ENCODE peak calls at places on chromosome 22, in seven cellular contexts. Q is HL-60, J is BJ, E is stomach, C is HepG2, N is fibroblast of pulmonary artery, O is GM12864. X is an unnamed sample.

GRCh38 chr22:36977401-36977861 is 41.8 kb downstream of the TST start:
- DNase-seq in Q (no peak), J (no peak), E (peak), C (peak), N (no peak), O (peak), X (peak)

GRCh38 chr22:45036154-45036553 is 26.3 kb upstream of the PHF21B start:
- DNase-seq in Q (no peak), J (no peak), E (no peak), C (no peak), N (peak), O (no peak), X (no peak)

GRCh38 chr22:27800250-27801131 is 1.1 kb downstream of the MN1 start:
- DNase-seq in Q (no peak), J (no peak), E (no peak), C (no peak), N (peak), O (no peak), X (no peak)

GRCh38 chr22:43181321-43182076 is 5.4 kb downstream of the TTLL12 start:
- DNase-seq in Q (no peak), J (no peak), E (no peak), C (no peak), N (no peak), O (no peak), X (no peak)

GRCh38 chr22:19932367-19933206 is 9.0 kb upstream of the COMT start:
- DNase-seq in Q (no peak), J (no peak), E (peak), C (no peak), N (no peak), O (no peak), X (no peak)

GRCh38 chr22:41963453-41964105 is 5.7 kb upstream of the SEPTIN3 start:
- DNase-seq in Q (no peak), J (no peak), E (peak), C (no peak), N (peak), O (no peak), X (no peak)

GRCh38 chr22:46053563-46054090 is 76.7 kb upstream of the WNT7B start:
- DNase-seq in Q (no peak), J (no peak), E (peak), C (no peak), N (peak), O (no peak), X (no peak)

GRCh38 chr22:41094036-41094435 is 1.6 kb downstream of the EP300 start:
- DNase-seq in Q (no peak), J (no peak), E (no peak), C (peak), N (peak), O (no peak), X (peak)

GRCh38 chr22:26479792-26480610 is 3.6 kb downstream of the HPS4 start:
- DNase-seq in Q (no peak), J (no peak), E (no peak), C (peak), N (no peak), O (no peak), X (no peak)

GRCh38 chr22:43817402-43817801 is 5.3 kb upstream of the EFCAB6 start:
- DNase-seq in Q (no peak), J (no peak), E (no peak), C (no peak), N (no peak), O (no peak), X (no peak)

GRCh38 chr22:47124946-47125345 is 362.5 kb downstream of the TBC1D22A start:
- DNase-seq in Q (no peak), J (no peak), E (no peak), C (no peak), N (no peak), O (no peak), X (no peak)

GRCh38 chr22:47124451-47124881 is 362.0 kb downstream of the TBC1D22A start:
- DNase-seq in Q (no peak), J (no peak), E (no peak), C (no peak), N (no peak), O (no peak), X (no peak)

GRCh38 chr22:47123827-47124442 is 361.5 kb downstream of the TBC1D22A start:
- DNase-seq in Q (no peak), J (no peak), E (no peak), C (no peak), N (no peak), O (no peak), X (no peak)

GRCh38 chr22:47126344-47126811 is 363.9 kb downstream of the TBC1D22A start:
- DNase-seq in Q (no peak), J (no peak), E (no peak), C (no peak), N (no peak), O (no peak), X (no peak)

DNA sequence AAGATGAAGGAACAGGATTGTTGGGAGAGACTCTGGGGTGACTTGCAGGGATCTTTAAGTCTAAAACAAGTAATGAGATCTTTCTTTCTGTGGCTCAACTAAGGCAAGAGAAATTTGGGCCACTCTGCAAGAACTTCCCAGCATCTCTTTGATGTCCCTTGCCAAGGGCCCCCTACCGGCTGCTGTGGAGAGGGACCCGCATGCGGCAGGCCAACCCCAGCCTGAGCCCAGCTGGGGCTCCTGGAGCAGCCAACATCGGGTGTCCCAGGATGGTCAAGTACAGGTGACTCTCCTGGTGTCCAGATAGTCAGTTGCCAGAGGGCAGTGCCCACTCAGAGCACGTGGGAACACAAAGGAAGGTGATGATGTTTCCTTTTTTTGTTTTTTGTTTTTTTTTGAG is 363.2 kb downstream of the TBC1D22A start:
- DNase-seq in Q (no peak), J (no peak), E (no peak), C (no peak), N (peak), O (no peak), X (no peak)
- TF ChIP-seq CTCF in Q (no peak), J (peak), E (no peak), C (peak), N (peak), O (peak), X (no peak)

GRCh38 chr22:39593061-39593930 is 22.7 kb downstream of the CACNA1I start:
- DNase-seq in Q (no peak), J (no peak), E (no peak), C (no peak), N (no peak), O (no peak), X (no peak)
- TF ChIP-seq CTCF in Q (no peak), J (no peak), E (no peak), C (no peak), N (no peak), O (no peak), X (no peak)

DNA sequence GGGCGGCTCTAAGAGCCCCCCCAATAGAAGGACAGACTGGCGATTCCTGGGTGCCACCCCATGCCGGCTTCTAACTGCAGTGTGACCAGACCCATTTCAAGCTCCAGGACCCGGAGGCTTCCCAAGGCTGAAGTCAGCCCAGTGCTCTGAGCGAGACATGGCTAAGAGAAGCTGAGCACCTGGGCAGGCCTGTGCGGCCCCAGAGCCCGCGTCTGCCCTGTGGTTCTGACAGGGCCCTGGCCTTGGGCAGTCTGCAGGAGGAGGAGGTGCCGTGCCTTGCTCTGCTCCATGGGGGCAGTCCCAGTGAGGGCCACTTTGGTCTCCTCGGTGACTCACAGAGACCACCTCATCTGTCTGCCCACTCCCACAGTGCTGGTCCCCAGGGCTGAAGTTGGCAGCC is 1314.2 kb downstream of the BRD1 start:
- DNase-seq in Q (no peak), J (no peak), E (no peak), C (no peak), N (no peak), O (no peak), X (no peak)
- TF ChIP-seq CTCF in Q (no peak), J (no peak), E (no peak), C (no peak), N (no peak), O (no peak), X (no peak)

DNA sequence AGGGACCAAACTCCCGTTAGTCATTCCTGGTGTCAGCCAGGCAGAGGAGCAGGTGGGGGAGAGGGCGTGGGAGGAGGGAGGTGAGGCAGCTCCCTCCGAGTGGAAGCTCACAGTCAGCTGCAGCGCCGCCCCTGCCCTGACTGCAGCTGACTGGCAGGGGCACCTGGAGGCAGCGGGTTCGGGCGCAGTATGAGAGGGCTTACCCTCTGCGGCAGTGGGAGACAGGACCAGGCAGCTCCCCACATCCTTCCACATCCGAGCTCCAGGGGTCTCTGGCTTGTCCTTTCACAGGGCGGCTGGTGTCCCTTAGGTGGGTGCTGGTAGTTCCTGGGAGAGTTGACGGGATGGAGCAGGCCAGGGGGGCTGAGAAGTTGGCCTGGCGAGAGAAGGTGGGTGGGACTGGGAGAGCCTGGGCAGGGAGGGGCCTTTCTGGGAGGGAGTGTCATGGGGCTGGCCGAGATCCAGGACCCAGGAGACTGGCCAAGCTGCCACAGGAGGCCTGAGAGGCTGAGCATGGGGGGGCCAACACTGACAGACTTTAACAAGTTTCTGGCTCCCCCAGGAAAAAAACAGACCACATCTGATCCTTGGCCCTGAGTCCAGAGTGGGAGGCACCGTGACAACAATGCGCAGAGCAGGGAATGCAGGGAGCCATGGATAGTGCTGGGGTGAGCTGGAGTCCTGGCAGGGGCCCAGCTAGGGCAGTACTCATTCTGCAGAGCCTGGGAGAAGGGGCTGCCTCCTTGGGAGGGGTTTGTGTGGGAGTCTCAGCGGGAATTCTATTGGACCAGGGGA is 4.9 kb downstream of the ADORA2A start:
- DNase-seq in Q (no peak), J (no peak), E (peak), C (no peak), N (peak), O (no peak), X (no peak)
- TF ChIP-seq CTCF in Q (no peak), J (no peak), E (no peak), C (no peak), N (no peak), O (no peak), X (no peak)

DNA sequence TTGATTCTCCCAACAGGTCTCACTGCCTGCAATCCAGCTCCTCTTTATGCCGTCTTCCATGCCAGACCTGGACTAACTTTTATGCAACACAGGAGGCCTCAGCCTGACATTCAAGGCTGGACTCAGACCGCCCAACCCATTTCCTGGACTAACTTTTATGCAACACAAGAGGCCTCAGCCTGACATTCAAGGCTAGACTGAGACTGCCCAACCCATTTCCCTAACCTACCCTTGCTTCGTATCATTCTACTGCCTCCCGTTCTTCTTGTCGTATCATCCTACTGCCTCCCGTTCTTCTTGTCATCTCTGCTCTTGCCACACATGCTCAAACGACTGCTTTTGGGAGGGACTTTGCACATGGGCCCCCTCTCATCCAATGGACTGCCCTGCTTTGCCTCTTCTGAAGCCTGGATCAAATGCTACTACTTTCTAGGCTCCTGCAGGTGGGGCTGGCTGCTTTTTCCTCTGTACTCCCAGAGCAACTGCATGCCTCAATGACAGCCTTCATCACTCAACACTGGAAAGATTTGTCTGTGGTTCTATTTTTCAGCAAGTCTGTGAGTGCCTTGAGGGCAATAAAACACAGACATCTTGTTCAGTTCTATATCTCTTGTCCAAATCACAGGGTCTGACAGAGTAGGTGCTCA is 7.8 kb downstream of the TBC1D10A start:
- DNase-seq in Q (no peak), J (no peak), E (no peak), C (no peak), N (no peak), O (no peak), X (no peak)
- TF ChIP-seq CTCF in Q (no peak), J (no peak), E (no peak), C (peak), N (no peak), O (no peak), X (no peak)

DNA sequence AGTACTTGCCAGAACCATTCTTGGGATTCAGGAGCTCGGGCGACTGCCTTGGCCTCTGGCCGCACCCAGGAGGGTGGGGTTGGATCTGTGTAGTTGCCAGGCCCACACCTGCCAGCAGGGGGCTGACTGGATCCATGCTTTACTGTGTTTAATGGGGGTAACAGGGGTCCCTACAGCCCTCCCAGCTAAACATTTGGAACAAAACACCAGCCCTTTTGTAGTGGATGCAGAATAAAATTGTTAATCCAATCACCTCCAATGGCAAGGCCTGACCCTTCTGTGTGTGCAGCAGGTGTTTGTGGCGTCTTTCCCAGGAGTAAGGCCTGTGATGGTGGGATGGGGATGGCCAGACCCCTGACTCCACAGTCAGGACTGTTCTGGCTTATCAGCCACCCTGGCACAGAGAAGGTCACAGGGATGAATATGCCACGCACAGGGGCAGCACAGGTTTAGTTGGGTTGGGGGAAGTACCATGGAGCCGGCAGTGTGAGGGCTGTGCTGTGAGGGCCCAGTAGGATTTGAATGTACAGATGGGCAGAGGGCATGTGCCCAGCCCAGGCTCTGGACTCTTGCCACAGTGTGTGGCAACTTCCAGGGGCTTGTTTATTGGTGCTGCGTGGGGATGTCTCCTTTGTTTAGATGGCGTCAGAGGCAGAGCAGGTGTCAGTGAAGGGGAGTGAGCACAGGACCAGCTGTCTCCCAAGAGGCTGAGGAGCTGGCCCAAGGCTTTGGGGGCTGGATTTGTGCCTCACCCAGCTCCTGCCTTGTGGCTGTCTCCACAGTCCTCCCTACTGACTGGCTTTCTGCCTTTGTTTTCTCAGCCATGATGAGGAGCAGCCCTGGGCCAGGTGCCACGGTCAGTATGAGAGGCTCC is 22.2 kb downstream of the SUN2 start:
- DNase-seq in Q (no peak), J (no peak), E (peak), C (peak), N (peak), O (no peak), X (no peak)
- TF ChIP-seq CTCF in Q (peak), J (peak), E (peak), C (peak), N (peak), O (peak), X (peak)